ENCODE peak calls at places on chromosomes 13 and 19, in six cellular contexts. C is ovary, M is tibial artery, L is breast epithelium, A is HFFc6, Q is H1. N is an unnamed sample.

GRCh38 chr19:53034948-53035675 is 9.4 kb upstream of the ERVV-2 start:
- DNase-seq in Q (no peak), L (no peak), M (no peak), A (peak; percentile 28), C (no peak), N (no peak)

GRCh38 chr13:66565261-66565660 is 664.9 kb downstream of the PCDH9 start:
- DNase-seq in C (no peak), M (no peak), L (no peak), A (no peak), Q (no peak), N (no peak)

GRCh38 chr19:38695319-38695683 is 47.9 kb downstream of the ACTN4 start:
- DNase-seq in Q (no peak), L (no peak), C (no peak), M (no peak), A (no peak), N (no peak)

GRCh38 chr13:46382224-46382623 is 4.8 kb downstream of the RUBCNL start:
- DNase-seq in A (no peak), M (no peak), L (no peak), C (no peak), Q (no peak), N (no peak)

GRCh38 chr13:89136678-89137077 is 1465.5 kb downstream of the SLITRK5 start:
- DNase-seq in A (no peak), Q (no peak), L (no peak), C (no peak), M (no peak), N (no peak)

GRCh38 chr13:67258482-67258881 is 28.3 kb upstream of the PCDH9 start:
- DNase-seq in M (no peak), C (no peak), Q (peak; percentile 36), A (no peak), L (no peak), N (no peak)

GRCh38 chr13:59873309-59873708 is 290.4 kb downstream of the DIAPH3 start:
- DNase-seq in L (no peak), A (no peak), M (no peak), Q (no peak), C (no peak), N (no peak)

GRCh38 chr19:31214086-31214485 is 135.2 kb downstream of the TSHZ3 start:
- DNase-seq in L (peak; percentile 94), C (peak; percentile 21), M (peak; percentile 67), A (peak; percentile 98), Q (no peak), N (peak; percentile 41)

GRCh38 chr13:102548811-102549210 is 48.0 kb upstream of the TPP2 start:
- DNase-seq in C (no peak), A (no peak), L (no peak), Q (no peak), M (no peak), N (no peak)

GRCh38 chr19:53246498-53246897 is 8.2 kb downstream of the ZNF677 start:
- DNase-seq in L (no peak), M (no peak), A (no peak), Q (no peak), C (no peak), N (no peak)

GRCh38 chr19:1650627-1651009 is 1.8 kb downstream of the TCF3 start:
- DNase-seq in A (no peak), L (no peak), Q (no peak), C (no peak), M (no peak), N (no peak)

GRCh38 chr13:99656843-99657506 is 155.7 kb downstream of the TM9SF2 start:
- DNase-seq in A (no peak), C (no peak), M (no peak), L (no peak), Q (no peak), N (no peak)

GRCh38 chr19:46131485-46132143 is 7.1 kb upstream of the IGFL3 start:
- DNase-seq in A (no peak), C (no peak), L (no peak), Q (no peak), M (no peak), N (no peak)

GRCh38 chr13:32427852-32428580 is at the start of gene N4BP2L1:
- DNase-seq in L (peak; percentile 83), C (peak; percentile 87), A (no peak), M (peak; percentile 92), Q (no peak), N (peak; percentile 20)

GRCh38 chr13:60043262-60043661 is 120.5 kb downstream of the DIAPH3 start:
- DNase-seq in L (no peak), C (no peak), A (no peak), Q (no peak), M (no peak), N (no peak)

GRCh38 chr13:27965343-27965739 is 3.8 kb downstream of the CDX2 start:
- DNase-seq in M (no peak), Q (no peak), A (no peak), C (no peak), L (no peak), N (no peak)

GRCh38 chr19:2412449-2412848 is 14.9 kb downstream of the TIMM13 start:
- DNase-seq in C (no peak), Q (no peak), L (no peak), M (no peak), A (no peak), N (no peak)

GRCh38 chr19:53662209-53662608 is 30.4 kb downstream of the DPRX start:
- DNase-seq in C (no peak), L (no peak), Q (no peak), M (no peak), A (no peak), N (no peak)

GRCh38 chr19:49326165-49326704 is 1.2 kb upstream of the SLC6A16 start:
- DNase-seq in C (no peak), A (no peak), Q (no peak), M (no peak), L (no peak), N (no peak)

GRCh38 chr13:44048326-44048725 is 168.6 kb downstream of the LACC1 start:
- DNase-seq in A (peak; percentile 17), L (no peak), C (no peak), Q (no peak), M (no peak), N (no peak)

GRCh38 chr13:55572862-55573261 is 1567.9 kb upstream of the PRR20A start:
- DNase-seq in Q (no peak), A (no peak), M (no peak), C (no peak), L (no peak), N (no peak)

GRCh38 chr13:55576389-55576788 is 1564.3 kb upstream of the PRR20A start:
- DNase-seq in C (no peak), M (no peak), L (no peak), A (no peak), Q (no peak), N (no peak)

GRCh38 chr13:55573565-55573964 is 1567.2 kb upstream of the PRR20A start:
- DNase-seq in A (no peak), M (no peak), C (no peak), L (no peak), Q (no peak), N (no peak)

GRCh38 chr13:55577847-55578210 is 1562.9 kb upstream of the PRR20A start:
- DNase-seq in A (no peak), C (no peak), Q (no peak), M (no peak), L (no peak), N (no peak)

GRCh38 chr13:55577082-55577846 is 1563.5 kb upstream of the PRR20A start:
- DNase-seq in C (no peak), M (no peak), Q (no peak), L (no peak), A (no peak), N (no peak)
- TF ChIP-seq CTCF in C (no peak), M (no peak), Q (no peak), L (no peak), A (no peak), N (no peak)

GRCh38 chr19:15971217-15971616 is 22.4 kb downstream of the OR10H4 start:
- DNase-seq in C (no peak), A (no peak), L (no peak), M (no peak), Q (no peak), N (no peak)
- TF ChIP-seq CTCF in C (no peak), A (no peak), L (no peak), M (no peak), Q (no peak), N (no peak)

DNA sequence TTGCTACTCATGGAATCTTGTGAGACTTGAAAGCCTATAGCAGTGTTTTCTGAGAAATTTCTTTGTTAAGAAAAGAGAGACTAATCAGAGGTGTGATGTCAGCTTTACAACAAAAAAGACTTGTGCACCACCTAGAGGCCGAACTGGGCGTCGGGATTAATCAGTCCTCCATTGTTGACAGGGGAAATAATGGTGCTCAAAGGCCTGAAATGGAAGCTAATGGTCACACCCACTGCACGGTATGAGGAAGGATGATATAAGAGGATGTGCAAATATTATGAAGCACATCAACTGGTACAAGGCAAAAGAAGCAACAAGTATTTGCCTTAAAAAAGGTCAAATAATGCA is 480.2 kb upstream of the MIR17HG start:
- DNase-seq in C (peak; percentile 57), Q (peak; percentile 39), M (peak; percentile 77), L (peak; percentile 21), A (peak; percentile 73), N (no peak)
- TF ChIP-seq CTCF in C (no peak), Q (peak; percentile 53), M (peak; percentile 50), L (no peak), A (peak; percentile 90), N (peak; percentile 58)

GRCh38 chr19:17555929-17556813 is 722 bp downstream of the COLGALT1 start:
- DNase-seq in L (no peak), A (peak; percentile 14), Q (no peak), C (peak; percentile 53), M (peak; percentile 80), N (no peak)
- TF ChIP-seq CTCF in L (no peak), A (peak; percentile 31), Q (no peak), C (no peak), M (no peak), N (no peak)